ENCODE peak calls at places on chromosome 7, in four cellular contexts. Z, C, Y and G are unnamed samples.

GRCh38 chr7:64799-65430 is 127.5 kb upstream of the FAM20C start:
- DNase-seq in Y (no peak), Z (no peak), C (no peak), G (no peak)

GRCh38 chr7:108413782-108414492 is 42.3 kb downstream of the NRCAM start:
- DNase-seq in C (no peak), Y (peak; percentile 41), Z (peak; percentile 50), G (no peak)

GRCh38 chr7:93147358-93147757 is 827 bp downstream of the SAMD9L start:
- DNase-seq in Y (no peak), C (peak; percentile 8), Z (peak; percentile 60), G (no peak)

GRCh38 chr7:1667566-1668485 is 2.3 kb upstream of the ELFN1 start:
- DNase-seq in C (no peak), Z (no peak), Y (peak; percentile 69), G (peak; percentile 40)

GRCh38 chr7:140033779-140034363 is 28.9 kb downstream of the PARP12 start:
- DNase-seq in Y (no peak), Z (peak; percentile 53), C (no peak), G (no peak)

GRCh38 chr7:85185355-85186082 is 1.3 kb downstream of the SEMA3D start:
- DNase-seq in Y (peak; percentile 52), Z (peak; percentile 60), C (peak; percentile 33), G (peak; percentile 42)

GRCh38 chr7:47335071-47335470 is 246.8 kb downstream of the TNS3 start:
- DNase-seq in C (no peak), Z (no peak), Y (no peak), G (no peak)

GRCh38 chr7:9835204-9835603 is 1138.5 kb upstream of the PHF14 start:
- DNase-seq in Z (no peak), C (no peak), Y (no peak), G (no peak)

GRCh38 chr7:39721919-39722597 is 98.7 kb downstream of the RALA start:
- DNase-seq in C (no peak), Z (no peak), Y (no peak), G (no peak)

GRCh38 chr7:22569586-22570321 is 69.8 kb upstream of the STEAP1B start:
- DNase-seq in Y (no peak), C (no peak), Z (peak; percentile 85), G (no peak)

GRCh38 chr7:137760111-137760510 is 86.7 kb downstream of the DGKI start:
- DNase-seq in Z (peak; percentile 51), C (peak; percentile 20), Y (peak; percentile 69), G (peak; percentile 27)

GRCh38 chr7:145902123-145902522 is 214.5 kb upstream of the CNTNAP2 start:
- DNase-seq in Z (no peak), C (no peak), Y (no peak), G (no peak)

GRCh38 chr7:43505412-43505811 is 77.5 kb upstream of the STK17A start:
- DNase-seq in Z (no peak), C (no peak), Y (no peak), G (no peak)

GRCh38 chr7:159197066-159197975 is 52.7 kb upstream of the VIPR2 start:
- DNase-seq in Z (no peak), C (no peak), Y (peak; percentile 4), G (no peak)